ENCODE peak calls at places on chromosomes 12 and 14, in four cellular contexts. One of them, this sample, is unnamed.

GRCh38 chr12:54051916-54052744 is 1.5 kb upstream of the HOXC4 start:
- DNase-seq in activated CD4-positive, alpha-beta T cell treated with anti-CD3 and anti-CD28 coated beads, Interleukin-2, amount 50 U/mL, for 4 hours: no peak
- DNase-seq in activated naive CD4-positive, alpha-beta T cell: no peak
- DNase-seq in PC-9: no peak
- DNase-seq in this sample: no peak

GRCh38 chr12:131759176-131759575 is 48.3 kb downstream of the SFSWAP start:
- DNase-seq in PC-9: no peak
- DNase-seq in activated naive CD4-positive, alpha-beta T cell: no peak
- DNase-seq in activated CD4-positive, alpha-beta T cell treated with anti-CD3 and anti-CD28 coated beads, Interleukin-2, amount 50 U/mL, for 4 hours: no peak
- DNase-seq in this sample: no peak

GRCh38 chr14:22630486-22630885 is 13.7 kb downstream of the OR6J1 start:
- DNase-seq in PC-9: no peak
- DNase-seq in activated naive CD4-positive, alpha-beta T cell: no peak
- DNase-seq in activated CD4-positive, alpha-beta T cell treated with anti-CD3 and anti-CD28 coated beads, Interleukin-2, amount 50 U/mL, for 4 hours: no peak
- DNase-seq in this sample: no peak

GRCh38 chr12:105319691-105320209 is 10.7 kb upstream of the C12orf75 start:
- DNase-seq in activated naive CD4-positive, alpha-beta T cell: no peak
- DNase-seq in PC-9: no peak
- DNase-seq in activated CD4-positive, alpha-beta T cell treated with anti-CD3 and anti-CD28 coated beads, Interleukin-2, amount 50 U/mL, for 4 hours: no peak
- DNase-seq in this sample: no peak

GRCh38 chr12:106108187-106108816 is 30.5 kb downstream of the NUAK1 start:
- DNase-seq in activated CD4-positive, alpha-beta T cell treated with anti-CD3 and anti-CD28 coated beads, Interleukin-2, amount 50 U/mL, for 4 hours: no peak
- DNase-seq in PC-9: no peak
- DNase-seq in activated naive CD4-positive, alpha-beta T cell: no peak
- DNase-seq in this sample: no peak

GRCh38 chr14:32594766-32595165 is 265.7 kb downstream of the AKAP6 start:
- DNase-seq in PC-9: no peak
- DNase-seq in activated CD4-positive, alpha-beta T cell treated with anti-CD3 and anti-CD28 coated beads, Interleukin-2, amount 50 U/mL, for 4 hours: no peak
- DNase-seq in activated naive CD4-positive, alpha-beta T cell: no peak
- DNase-seq in this sample: no peak

GRCh38 chr14:33938131-33938949 is 12.5 kb downstream of the EGLN3 start:
- DNase-seq in activated CD4-positive, alpha-beta T cell treated with anti-CD3 and anti-CD28 coated beads, Interleukin-2, amount 50 U/mL, for 4 hours: no peak
- DNase-seq in PC-9: peak; percentile 82
- DNase-seq in activated naive CD4-positive, alpha-beta T cell: no peak
- DNase-seq in this sample: no peak

GRCh38 chr14:104351849-104352492 is 213.6 kb downstream of the KIF26A start:
- DNase-seq in activated CD4-positive, alpha-beta T cell treated with anti-CD3 and anti-CD28 coated beads, Interleukin-2, amount 50 U/mL, for 4 hours: no peak
- DNase-seq in PC-9: no peak
- DNase-seq in activated naive CD4-positive, alpha-beta T cell: no peak
- DNase-seq in this sample: no peak

GRCh38 chr14:99452968-99453367 is 27.7 kb downstream of the SETD3 start:
- DNase-seq in activated naive CD4-positive, alpha-beta T cell: no peak
- DNase-seq in PC-9: no peak
- DNase-seq in activated CD4-positive, alpha-beta T cell treated with anti-CD3 and anti-CD28 coated beads, Interleukin-2, amount 50 U/mL, for 4 hours: no peak
- DNase-seq in this sample: no peak

GRCh38 chr12:67818379-67819001 is 169.9 kb downstream of the DYRK2 start:
- DNase-seq in PC-9: no peak
- DNase-seq in activated naive CD4-positive, alpha-beta T cell: no peak
- DNase-seq in activated CD4-positive, alpha-beta T cell treated with anti-CD3 and anti-CD28 coated beads, Interleukin-2, amount 50 U/mL, for 4 hours: no peak
- DNase-seq in this sample: no peak

GRCh38 chr14:22556021-22556989 is 32.7 kb downstream of the DAD1 start:
- DNase-seq in PC-9: peak; percentile 73
- DNase-seq in activated naive CD4-positive, alpha-beta T cell: peak; percentile 90
- DNase-seq in activated CD4-positive, alpha-beta T cell treated with anti-CD3 and anti-CD28 coated beads, Interleukin-2, amount 50 U/mL, for 4 hours: peak; percentile 96
- DNase-seq in this sample: no peak

GRCh38 chr12:27922591-27923139 is 49.9 kb downstream of the PTHLH start:
- DNase-seq in PC-9: peak; percentile 6
- DNase-seq in activated CD4-positive, alpha-beta T cell treated with anti-CD3 and anti-CD28 coated beads, Interleukin-2, amount 50 U/mL, for 4 hours: no peak
- DNase-seq in activated naive CD4-positive, alpha-beta T cell: no peak
- DNase-seq in this sample: peak; percentile 63

GRCh38 chr12:30908389-30909087 is 18.0 kb upstream of the TSPAN11 start:
- DNase-seq in activated naive CD4-positive, alpha-beta T cell: no peak
- DNase-seq in activated CD4-positive, alpha-beta T cell treated with anti-CD3 and anti-CD28 coated beads, Interleukin-2, amount 50 U/mL, for 4 hours: no peak
- DNase-seq in PC-9: no peak
- DNase-seq in this sample: no peak

GRCh38 chr12:71694099-71694820 is 8.4 kb downstream of the TMEM19 start:
- DNase-seq in activated naive CD4-positive, alpha-beta T cell: no peak
- DNase-seq in PC-9: no peak
- DNase-seq in activated CD4-positive, alpha-beta T cell treated with anti-CD3 and anti-CD28 coated beads, Interleukin-2, amount 50 U/mL, for 4 hours: no peak
- DNase-seq in this sample: no peak

GRCh38 chr14:24840204-24840893 is 206.4 kb upstream of the GZMB start:
- DNase-seq in activated CD4-positive, alpha-beta T cell treated with anti-CD3 and anti-CD28 coated beads, Interleukin-2, amount 50 U/mL, for 4 hours: no peak
- DNase-seq in activated naive CD4-positive, alpha-beta T cell: no peak
- DNase-seq in PC-9: no peak
- DNase-seq in this sample: no peak

GRCh38 chr12:11778703-11779102 is 129.2 kb downstream of the ETV6 start:
- DNase-seq in activated naive CD4-positive, alpha-beta T cell: no peak
- DNase-seq in PC-9: no peak
- DNase-seq in activated CD4-positive, alpha-beta T cell treated with anti-CD3 and anti-CD28 coated beads, Interleukin-2, amount 50 U/mL, for 4 hours: no peak
- DNase-seq in this sample: no peak

GRCh38 chr12:122980192-122981035 is at the start of gene ARL6IP4:
- DNase-seq in PC-9: peak; percentile 61
- DNase-seq in activated CD4-positive, alpha-beta T cell treated with anti-CD3 and anti-CD28 coated beads, Interleukin-2, amount 50 U/mL, for 4 hours: peak; percentile 31
- DNase-seq in activated naive CD4-positive, alpha-beta T cell: no peak
- DNase-seq in this sample: no peak

GRCh38 chr12:118513554-118513953 is 137.2 kb downstream of the SUDS3 start:
- DNase-seq in PC-9: no peak
- DNase-seq in activated CD4-positive, alpha-beta T cell treated with anti-CD3 and anti-CD28 coated beads, Interleukin-2, amount 50 U/mL, for 4 hours: no peak
- DNase-seq in activated naive CD4-positive, alpha-beta T cell: no peak
- DNase-seq in this sample: no peak

GRCh38 chr14:32366995-32367394 is 37.9 kb downstream of the AKAP6 start:
- DNase-seq in activated naive CD4-positive, alpha-beta T cell: no peak
- DNase-seq in PC-9: no peak
- DNase-seq in activated CD4-positive, alpha-beta T cell treated with anti-CD3 and anti-CD28 coated beads, Interleukin-2, amount 50 U/mL, for 4 hours: no peak
- DNase-seq in this sample: no peak

GRCh38 chr12:40569626-40570179 is 122.5 kb upstream of the CNTN1 start:
- DNase-seq in PC-9: no peak
- DNase-seq in activated naive CD4-positive, alpha-beta T cell: no peak
- DNase-seq in activated CD4-positive, alpha-beta T cell treated with anti-CD3 and anti-CD28 coated beads, Interleukin-2, amount 50 U/mL, for 4 hours: no peak
- DNase-seq in this sample: no peak

GRCh38 chr12:109604902-109605536 is 31.4 kb downstream of the MVK start:
- DNase-seq in activated naive CD4-positive, alpha-beta T cell: no peak
- DNase-seq in PC-9: no peak
- DNase-seq in activated CD4-positive, alpha-beta T cell treated with anti-CD3 and anti-CD28 coated beads, Interleukin-2, amount 50 U/mL, for 4 hours: no peak
- DNase-seq in this sample: no peak

GRCh38 chr14:83556065-83556464 is 1973.9 kb upstream of the FLRT2 start:
- DNase-seq in PC-9: no peak
- DNase-seq in activated naive CD4-positive, alpha-beta T cell: no peak
- DNase-seq in activated CD4-positive, alpha-beta T cell treated with anti-CD3 and anti-CD28 coated beads, Interleukin-2, amount 50 U/mL, for 4 hours: no peak
- DNase-seq in this sample: no peak

GRCh38 chr12:120529641-120530314 is 820 bp upstream of the COQ5 start:
- DNase-seq in activated naive CD4-positive, alpha-beta T cell: no peak
- DNase-seq in activated CD4-positive, alpha-beta T cell treated with anti-CD3 and anti-CD28 coated beads, Interleukin-2, amount 50 U/mL, for 4 hours: no peak
- DNase-seq in PC-9: peak; percentile 18
- DNase-seq in this sample: peak; percentile 11

GRCh38 chr12:121576851-121577391 is 3.9 kb downstream of the KDM2B start:
- DNase-seq in PC-9: peak; percentile 42
- DNase-seq in activated CD4-positive, alpha-beta T cell treated with anti-CD3 and anti-CD28 coated beads, Interleukin-2, amount 50 U/mL, for 4 hours: no peak
- DNase-seq in activated naive CD4-positive, alpha-beta T cell: no peak
- DNase-seq in this sample: no peak

GRCh38 chr12:66129934-66130266 is 650 bp downstream of the LLPH start:
- DNase-seq in activated naive CD4-positive, alpha-beta T cell: no peak
- DNase-seq in PC-9: peak; percentile 9
- DNase-seq in activated CD4-positive, alpha-beta T cell treated with anti-CD3 and anti-CD28 coated beads, Interleukin-2, amount 50 U/mL, for 4 hours: no peak
- DNase-seq in this sample: no peak

GRCh38 chr14:61891251-61891650 is 129.0 kb downstream of the SNAPC1 start:
- DNase-seq in PC-9: peak; percentile 8
- DNase-seq in activated naive CD4-positive, alpha-beta T cell: no peak
- DNase-seq in activated CD4-positive, alpha-beta T cell treated with anti-CD3 and anti-CD28 coated beads, Interleukin-2, amount 50 U/mL, for 4 hours: no peak
- DNase-seq in this sample: no peak

GRCh38 chr12:120115692-120116442 is 686 bp downstream of the RAB35 start:
- DNase-seq in PC-9: no peak
- DNase-seq in activated naive CD4-positive, alpha-beta T cell: no peak
- DNase-seq in activated CD4-positive, alpha-beta T cell treated with anti-CD3 and anti-CD28 coated beads, Interleukin-2, amount 50 U/mL, for 4 hours: no peak
- DNase-seq in this sample: no peak

GRCh38 chr12:460301-461230 is 827 bp downstream of the B4GALNT3 start:
- DNase-seq in PC-9: peak; percentile 32
- DNase-seq in activated naive CD4-positive, alpha-beta T cell: no peak
- DNase-seq in activated CD4-positive, alpha-beta T cell treated with anti-CD3 and anti-CD28 coated beads, Interleukin-2, amount 50 U/mL, for 4 hours: peak; percentile 12
- DNase-seq in this sample: no peak

GRCh38 chr14:80403036-80403435 is 191.7 kb upstream of the DIO2 start:
- DNase-seq in activated naive CD4-positive, alpha-beta T cell: no peak
- DNase-seq in activated CD4-positive, alpha-beta T cell treated with anti-CD3 and anti-CD28 coated beads, Interleukin-2, amount 50 U/mL, for 4 hours: no peak
- DNase-seq in PC-9: no peak
- DNase-seq in this sample: no peak

GRCh38 chr14:50045039-50045711 is 71.2 kb downstream of the VCPKMT start:
- DNase-seq in activated naive CD4-positive, alpha-beta T cell: no peak
- DNase-seq in PC-9: peak; percentile 63
- DNase-seq in activated CD4-positive, alpha-beta T cell treated with anti-CD3 and anti-CD28 coated beads, Interleukin-2, amount 50 U/mL, for 4 hours: peak; percentile 49
- DNase-seq in this sample: no peak

GRCh38 chr12:28086521-28086920 is 103.7 kb upstream of the CCDC91 start:
- DNase-seq in activated CD4-positive, alpha-beta T cell treated with anti-CD3 and anti-CD28 coated beads, Interleukin-2, amount 50 U/mL, for 4 hours: no peak
- DNase-seq in activated naive CD4-positive, alpha-beta T cell: no peak
- DNase-seq in PC-9: no peak
- DNase-seq in this sample: no peak

GRCh38 chr12:127241056-127241830 is 1025.7 kb upstream of the TMEM132C start:
- DNase-seq in activated CD4-positive, alpha-beta T cell treated with anti-CD3 and anti-CD28 coated beads, Interleukin-2, amount 50 U/mL, for 4 hours: no peak
- DNase-seq in activated naive CD4-positive, alpha-beta T cell: no peak
- DNase-seq in PC-9: peak; percentile 53
- DNase-seq in this sample: no peak

GRCh38 chr14:51901475-51902024 is 41.1 kb downstream of the GNG2 start:
- DNase-seq in activated naive CD4-positive, alpha-beta T cell: no peak
- DNase-seq in activated CD4-positive, alpha-beta T cell treated with anti-CD3 and anti-CD28 coated beads, Interleukin-2, amount 50 U/mL, for 4 hours: no peak
- DNase-seq in PC-9: no peak
- DNase-seq in this sample: no peak

This sample was measured in cerebellar nuclear complex.